ENCODE peak calls at places on chromosomes 12 and 14, in six cellular contexts. F is Panc1, D is HCT116, N is K562, H is upper lobe of left lung, Z is HepG2. M is an unnamed sample.

GRCh38 chr14:93752980-93753561 is 35.2 kb downstream of the PRIMA1 start:
- ATAC-seq in F (no peak), D (no peak), N (no peak), H (no peak), Z (no peak), M (peak; percentile 49)

GRCh38 chr12:71282925-71283324 is 125.1 kb upstream of the TSPAN8 start:
- ATAC-seq in F (no peak), D (no peak), N (peak; percentile 53), H (no peak), Z (no peak), M (no peak)

GRCh38 chr14:91506226-91506625 is 3.9 kb downstream of the PPP4R3A start:
- ATAC-seq in F (no peak), D (no peak), N (no peak), H (no peak), Z (no peak), M (no peak)

GRCh38 chr12:84117190-84117589 is 795.4 kb downstream of the SLC6A15 start:
- ATAC-seq in F (no peak), D (no peak), N (no peak), H (no peak), Z (no peak), M (no peak)

GRCh38 chr14:71348817-71349216 is 441.6 kb downstream of the PCNX1 start:
- ATAC-seq in F (no peak), D (no peak), N (no peak), H (no peak), Z (no peak), M (no peak)

GRCh38 chr14:32049361-32050103 is 27.6 kb upstream of the ARHGAP5 start:
- ATAC-seq in F (no peak), D (no peak), N (no peak), H (no peak), Z (peak; percentile 33), M (no peak)

GRCh38 chr12:40228727-40229126 is 3.9 kb downstream of the LRRK2 start:
- ATAC-seq in F (no peak), D (no peak), N (no peak), H (no peak), Z (no peak), M (no peak)

GRCh38 chr14:52060080-52060479 is 8.8 kb downstream of the NID2 start:
- ATAC-seq in F (no peak), D (no peak), N (no peak), H (no peak), Z (no peak), M (no peak)

GRCh38 chr12:51823875-51824565 is 24.5 kb downstream of the FIGNL2 start:
- ATAC-seq in F (peak; percentile 72), D (peak; percentile 67), N (peak; percentile 86), H (no peak), Z (peak; percentile 84), M (no peak)

GRCh38 chr14:56120091-56120632 is 2.0 kb downstream of the PELI2 start:
- ATAC-seq in F (no peak), D (no peak), N (no peak), H (no peak), Z (peak; percentile 25), M (no peak)

GRCh38 chr14:56118611-56119181 is 485 bp downstream of the PELI2 start:
- ATAC-seq in F (peak; percentile 32), D (peak; percentile 23), N (peak; percentile 11), H (peak; percentile 31), Z (peak; percentile 54), M (peak; percentile 35)

GRCh38 chr14:56119221-56119967 is 1.2 kb downstream of the PELI2 start:
- ATAC-seq in F (peak; percentile 64), D (no peak), N (peak; percentile 63), H (peak; percentile 71), Z (peak; percentile 81), M (peak; percentile 23)

GRCh38 chr14:56116128-56116900 is 1.9 kb upstream of the PELI2 start:
- ATAC-seq in F (no peak), D (no peak), N (no peak), H (no peak), Z (no peak), M (no peak)

GRCh38 chr14:56117765-56118610 is at the start of gene PELI2:
- ATAC-seq in F (peak; percentile 87), D (peak; percentile 86), N (peak; percentile 92), H (peak; percentile 86), Z (peak; percentile 91), M (peak; percentile 89)
- TF ChIP-seq POLR2AphosphoS5 in F (no peak), D (no peak), N (no peak), H (peak; percentile 57), Z (no peak), M (peak; percentile 80)

GRCh38 chr12:57112492-57113294 is 1.5 kb upstream of the STAT6 start:
- ATAC-seq in F (peak; percentile 87), D (no peak), N (no peak), H (no peak), Z (no peak), M (peak; percentile 59)

GRCh38 chr12:57107456-57107855 is 3.7 kb downstream of the STAT6 start:
- ATAC-seq in F (no peak), D (no peak), N (no peak), H (no peak), Z (no peak), M (no peak)

GRCh38 chr12:57109207-57110160 is 1.7 kb downstream of the STAT6 start:
- ATAC-seq in F (no peak), D (no peak), N (no peak), H (no peak), Z (no peak), M (no peak)

GRCh38 chr12:57110189-57111045 is 745 bp downstream of the STAT6 start:
- ATAC-seq in F (peak; percentile 43), D (peak; percentile 46), N (peak; percentile 62), H (peak; percentile 1), Z (peak; percentile 36), M (no peak)

GRCh38 chr12:57111046-57111698 is at the start of gene STAT6:
- ATAC-seq in F (peak; percentile 75), D (peak; percentile 60), N (peak; percentile 81), H (peak; percentile 92), Z (peak; percentile 66), M (peak; percentile 76)
- TF ChIP-seq POLR2AphosphoS5 in F (no peak), D (no peak), N (peak; percentile 33), H (no peak), Z (peak; percentile 73), M (peak; percentile 46)

DNA sequence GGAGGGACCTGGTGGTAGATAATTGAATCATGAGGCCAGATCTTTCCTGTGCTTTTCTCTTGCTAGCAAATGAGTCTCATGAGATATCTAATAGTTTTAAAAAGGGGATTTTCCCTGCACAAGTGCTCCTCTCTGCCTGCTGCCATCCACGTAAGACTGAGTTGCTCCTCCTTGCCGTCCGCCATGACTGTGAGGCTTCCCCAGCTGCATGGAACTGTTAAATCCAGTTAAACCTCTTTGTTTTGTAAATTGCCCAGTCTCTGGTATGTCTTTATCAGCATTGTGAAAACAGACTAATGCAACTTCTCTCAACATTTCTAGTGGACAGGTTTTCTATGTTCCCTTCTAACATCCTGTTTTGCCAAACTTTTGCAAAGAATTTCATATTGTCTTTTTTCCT is 70.6 kb downstream of the RCOR1 start:
- ATAC-seq in F (no peak), D (no peak), N (peak; percentile 11), H (no peak), Z (no peak), M (no peak)
- TF ChIP-seq POLR2AphosphoS5 in F (no peak), D (no peak), N (no peak), H (no peak), Z (no peak), M (no peak)

GRCh38 chr14:75854247-75854799 is 127.5 kb downstream of the TGFB3 start:
- ATAC-seq in F (no peak), D (no peak), N (no peak), H (no peak), Z (no peak), M (no peak)
- TF ChIP-seq POLR2AphosphoS5 in F (no peak), D (no peak), N (no peak), H (no peak), Z (no peak), M (no peak)

DNA sequence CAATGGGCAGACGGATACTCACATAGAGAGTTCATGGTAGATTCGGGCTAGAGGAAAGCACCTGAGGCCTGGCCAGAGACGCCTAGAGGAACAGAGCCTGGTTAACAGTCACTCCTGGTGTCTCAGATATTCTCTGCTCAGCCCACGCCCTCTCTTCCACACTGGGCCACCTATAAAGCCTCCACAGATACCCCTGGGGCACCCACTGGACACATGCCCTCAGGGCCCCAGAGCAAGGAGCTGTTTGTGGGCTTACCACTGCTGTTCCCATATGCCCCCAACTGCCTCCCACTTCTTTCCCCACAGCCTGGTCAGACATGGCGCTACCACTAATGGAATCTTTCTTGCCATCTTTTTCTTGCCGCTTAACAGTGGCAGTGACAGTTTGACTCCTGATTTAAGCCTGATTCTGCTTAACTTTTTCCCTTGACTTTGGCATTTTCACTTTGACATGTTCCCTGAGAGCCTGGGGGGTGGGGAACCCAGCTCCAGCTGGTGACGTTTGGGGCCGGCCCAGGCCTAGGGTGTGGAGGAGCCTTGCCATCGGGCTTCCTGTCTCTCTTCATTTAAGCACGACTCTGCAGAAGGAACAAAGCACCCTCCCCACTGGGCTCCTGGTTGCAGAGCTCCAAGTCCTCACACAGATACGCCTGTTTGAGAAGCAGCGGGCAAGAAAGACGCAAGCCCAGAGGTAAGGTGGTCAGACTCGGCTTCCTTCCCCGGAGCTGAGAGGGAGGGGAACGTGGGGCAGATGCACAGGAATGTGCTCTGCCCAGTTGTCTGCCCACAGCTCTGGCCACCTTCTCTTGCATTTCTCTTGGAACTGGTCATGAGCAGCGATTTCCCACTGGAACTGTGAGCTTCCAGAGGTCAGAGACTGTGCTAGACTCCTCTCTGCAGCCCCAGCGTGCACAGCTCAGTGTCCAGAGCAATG is at the start of gene CD4:
- ATAC-seq in F (no peak), D (no peak), N (no peak), H (peak; percentile 63), Z (no peak), M (peak; percentile 67)
- TF ChIP-seq POLR2AphosphoS5 in F (no peak), D (no peak), N (no peak), H (peak; percentile 56), Z (no peak), M (no peak)

DNA sequence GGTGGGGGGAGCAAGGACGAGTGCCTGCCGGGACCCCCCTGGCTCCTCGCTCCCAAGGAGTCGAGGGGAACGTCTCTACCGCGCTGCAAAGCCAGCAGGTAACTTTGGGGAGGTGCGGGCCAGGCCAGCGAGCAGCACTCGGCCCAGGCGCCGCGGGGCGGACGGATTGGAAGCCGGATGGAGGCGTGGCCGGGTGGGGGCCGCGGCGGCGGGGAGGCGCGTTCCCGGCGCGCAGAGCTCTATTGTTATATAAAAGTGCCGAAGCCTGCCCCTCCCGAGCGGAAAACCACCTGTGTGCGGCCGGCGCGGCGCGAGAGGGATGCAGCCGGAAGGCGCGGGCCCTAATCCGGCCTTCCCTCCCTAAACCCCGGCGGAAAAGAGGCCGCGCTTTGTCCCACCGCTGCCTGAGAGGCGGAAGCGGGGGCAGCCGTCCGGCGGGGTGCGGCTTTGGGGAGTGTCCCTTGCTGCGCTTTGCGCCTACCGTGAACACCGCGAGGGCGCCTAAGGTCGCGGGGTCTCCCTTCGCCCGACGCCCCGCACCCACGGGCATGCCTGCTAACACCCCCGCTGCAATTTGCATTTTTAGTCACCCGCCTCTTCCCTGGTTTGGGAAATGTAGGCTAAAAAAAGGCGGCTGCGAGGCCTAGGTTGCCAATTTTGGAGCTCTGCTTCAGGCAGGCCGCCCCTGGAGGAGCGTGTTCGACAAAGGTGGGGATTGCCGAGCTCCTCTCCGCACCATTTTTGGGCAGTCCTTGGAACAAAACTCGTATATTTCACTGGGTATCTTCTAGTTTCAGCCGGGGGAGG is 1.7 kb upstream of the DUSP6 start:
- ATAC-seq in F (peak; percentile 66), D (peak; percentile 57), N (no peak), H (peak; percentile 73), Z (peak; percentile 54), M (peak; percentile 46)
- TF ChIP-seq POLR2AphosphoS5 in F (no peak), D (peak; percentile 53), N (no peak), H (no peak), Z (peak; percentile 61), M (peak; percentile 68)

M was measured in gastroesophageal sphincter.